ENCODE peak calls at places on chromosomes 3 and 15, in seven cellular contexts. V is naive B cell, X is hepatocyte, B is OCI-LY7, J is T-helper 1 cell, C is glutamatergic neuron, E is ACHN. R is an unnamed sample.

GRCh38 chr3:37961622-37962455 is 28.7 kb upstream of the VILL start:
- DNase-seq in V (no peak), X (no peak), B (no peak), J (no peak), C (no peak), E (no peak), R (no peak)

GRCh38 chr15:89754361-89755154 is 3.5 kb upstream of the MESP1 start:
- DNase-seq in V (no peak), X (no peak), B (no peak), J (no peak), C (no peak), E (no peak), R (no peak)

GRCh38 chr15:89332446-89332845 is 2.2 kb downstream of the POLG start:
- DNase-seq in V (no peak), X (no peak), B (peak; percentile 48), J (no peak), C (peak; percentile 47), E (peak; percentile 35), R (peak; percentile 52)

GRCh38 chr3:47491777-47492176 is 16.0 kb upstream of the SCAP start:
- DNase-seq in V (no peak), X (no peak), B (peak; percentile 64), J (no peak), C (no peak), E (no peak), R (no peak)

GRCh38 chr3:128605091-128606046 is 45.2 kb downstream of the RPN1 start:
- DNase-seq in V (no peak), X (no peak), B (no peak), J (no peak), C (no peak), E (peak; percentile 25), R (no peak)

GRCh38 chr15:35112346-35112745 is 27.3 kb upstream of the NANOGP8 start:
- DNase-seq in V (no peak), X (no peak), B (no peak), J (no peak), C (no peak), E (no peak), R (no peak)

GRCh38 chr3:186534113-186534669 is 10.0 kb downstream of the CRYGS start:
- DNase-seq in V (peak; percentile 87), X (no peak), B (peak; percentile 81), J (peak; percentile 17), C (no peak), E (no peak), R (no peak)

GRCh38 chr3:141498592-141499223 is 11.9 kb downstream of the RASA2 start:
- DNase-seq in V (peak; percentile 91), X (no peak), B (peak; percentile 91), J (peak; percentile 74), C (no peak), E (no peak), R (peak; percentile 6)

GRCh38 chr3:33437556-33438283 is 2.5 kb downstream of the UBP1 start:
- DNase-seq in V (no peak), X (peak; percentile 48), B (peak; percentile 6), J (no peak), C (peak; percentile 40), E (peak; percentile 51), R (peak; percentile 64)

GRCh38 chr3:122415762-122416654 is at the start of gene WDR5B:
- DNase-seq in V (peak; percentile 98), X (peak; percentile 99), B (peak; percentile 98), J (peak; percentile 95), C (peak; percentile 99), E (peak; percentile 95), R (peak; percentile 98)

GRCh38 chr3:155026999-155027591 is 53.0 kb upstream of the MME start:
- DNase-seq in V (no peak), X (no peak), B (no peak), J (no peak), C (no peak), E (no peak), R (no peak)

GRCh38 chr15:70164910-70165791 is 67.4 kb upstream of the TLE3 start:
- DNase-seq in V (no peak), X (no peak), B (no peak), J (no peak), C (no peak), E (no peak), R (peak; percentile 6)

GRCh38 chr15:59591372-59591771 is 20.2 kb upstream of the GCNT3 start:
- DNase-seq in V (no peak), X (no peak), B (no peak), J (no peak), C (no peak), E (no peak), R (no peak)

GRCh38 chr3:100403956-100404548 is 2.7 kb downstream of the LNP1 start:
- DNase-seq in V (no peak), X (no peak), B (no peak), J (no peak), C (no peak), E (no peak), R (no peak)

GRCh38 chr3:183349421-183350157 is 78.8 kb downstream of the MCF2L2 start:
- DNase-seq in V (no peak), X (no peak), B (no peak), J (no peak), C (no peak), E (no peak), R (no peak)